ENCODE peak calls at places on chromosomes 6 and 20, in five cellular contexts. One of them, this sample, is unnamed.

GRCh38 chr6:134238960-134239795 is 78.7 kb downstream of the SGK1 start:
- DNase-seq in HepG2: no peak
- DNase-seq in K562: no peak
- DNase-seq in HCT116: no peak
- DNase-seq in GM12878: no peak
- DNase-seq in this sample: no peak

GRCh38 chr6:68958327-68958726 is 323.2 kb downstream of the ADGRB3 start:
- DNase-seq in HepG2: peak; percentile 2
- DNase-seq in K562: no peak
- DNase-seq in HCT116: no peak
- DNase-seq in GM12878: no peak
- DNase-seq in this sample: no peak

GRCh38 chr20:63662813-63663189 is 4.7 kb downstream of the RTEL1 start:
- DNase-seq in HepG2: no peak
- DNase-seq in K562: no peak
- DNase-seq in HCT116: no peak
- DNase-seq in GM12878: no peak
- DNase-seq in this sample: no peak

GRCh38 chr20:50305636-50306477 is 115.2 kb downstream of the CEBPB start:
- DNase-seq in HepG2: peak; percentile 98
- DNase-seq in K562: no peak
- DNase-seq in HCT116: no peak
- DNase-seq in GM12878: no peak
- DNase-seq in this sample: no peak

GRCh38 chr20:31673943-31674463 is 36.3 kb downstream of the COX4I2 start:
- DNase-seq in HepG2: no peak
- DNase-seq in K562: no peak
- DNase-seq in HCT116: no peak
- DNase-seq in GM12878: no peak
- DNase-seq in this sample: no peak

GRCh38 chr6:25263602-25264001 is 15.6 kb upstream of the CARMIL1 start:
- DNase-seq in HepG2: no peak
- DNase-seq in K562: no peak
- DNase-seq in HCT116: no peak
- DNase-seq in GM12878: no peak
- DNase-seq in this sample: no peak

GRCh38 chr6:148239777-148240462 is 102.7 kb upstream of the SASH1 start:
- DNase-seq in HepG2: no peak
- DNase-seq in K562: no peak
- DNase-seq in HCT116: no peak
- DNase-seq in GM12878: no peak
- DNase-seq in this sample: no peak

GRCh38 chr6:46366190-46366900 is 124.9 kb downstream of the RCAN2 start:
- DNase-seq in HepG2: no peak
- DNase-seq in K562: no peak
- DNase-seq in HCT116: no peak
- DNase-seq in GM12878: no peak
- DNase-seq in this sample: no peak

GRCh38 chr6:34462561-34462971 is 3.3 kb upstream of the PACSIN1 start:
- DNase-seq in HepG2: peak; percentile 36
- DNase-seq in K562: peak; percentile 85
- DNase-seq in HCT116: peak; percentile 69
- DNase-seq in GM12878: no peak
- DNase-seq in this sample: peak; percentile 79

GRCh38 chr6:137763436-137763835 is 103.6 kb upstream of the TNFAIP3 start:
- DNase-seq in HepG2: peak; percentile 13
- DNase-seq in K562: no peak
- DNase-seq in HCT116: no peak
- DNase-seq in GM12878: no peak
- DNase-seq in this sample: no peak

GRCh38 chr20:44532248-44532980 is 10.5 kb upstream of the SERINC3 start:
- DNase-seq in HepG2: no peak
- DNase-seq in K562: no peak
- DNase-seq in HCT116: no peak
- DNase-seq in GM12878: no peak
- DNase-seq in this sample: no peak

GRCh38 chr6:52576054-52576391 is 837 bp downstream of the TRAM2 start:
- DNase-seq in HepG2: no peak
- DNase-seq in K562: no peak
- DNase-seq in HCT116: no peak
- DNase-seq in GM12878: no peak
- DNase-seq in this sample: no peak

GRCh38 chr20:36478137-36478905 is 63.0 kb upstream of the MYL9 start:
- DNase-seq in HepG2: no peak
- DNase-seq in K562: no peak
- DNase-seq in HCT116: no peak
- DNase-seq in GM12878: no peak
- DNase-seq in this sample: no peak

GRCh38 chr20:19771031-19771430 is 13.0 kb downstream of the RIN2 start:
- DNase-seq in HepG2: no peak
- DNase-seq in K562: no peak
- DNase-seq in HCT116: no peak
- DNase-seq in GM12878: no peak
- DNase-seq in this sample: no peak

GRCh38 chr6:140731741-140732140 is 1357.3 kb upstream of the CITED2 start:
- DNase-seq in HepG2: no peak
- DNase-seq in K562: no peak
- DNase-seq in HCT116: no peak
- DNase-seq in GM12878: no peak
- DNase-seq in this sample: no peak

GRCh38 chr6:28587746-28588075 is 62.0 kb downstream of the GPX5 start:
- DNase-seq in HepG2: no peak
- DNase-seq in K562: no peak
- DNase-seq in HCT116: no peak
- DNase-seq in GM12878: no peak
- DNase-seq in this sample: no peak

GRCh38 chr20:45972500-45973183 is 639 bp upstream of the ZNF335 start:
- DNase-seq in HepG2: no peak
- DNase-seq in K562: no peak
- DNase-seq in HCT116: no peak
- DNase-seq in GM12878: no peak
- DNase-seq in this sample: no peak

GRCh38 chr20:58086763-58087566 is 141.5 kb downstream of the ANKRD60 start:
- DNase-seq in HepG2: peak; percentile 51
- DNase-seq in K562: peak; percentile 45
- DNase-seq in HCT116: peak; percentile 16
- DNase-seq in GM12878: no peak
- DNase-seq in this sample: peak; percentile 67

GRCh38 chr6:17281497-17282481 is 628 bp downstream of the RBM24 start:
- DNase-seq in HepG2: no peak
- DNase-seq in K562: no peak
- DNase-seq in HCT116: no peak
- DNase-seq in GM12878: no peak
- DNase-seq in this sample: peak; percentile 73

GRCh38 chr20:16428112-16428511 is 145.1 kb downstream of the KIF16B start:
- DNase-seq in HepG2: no peak
- DNase-seq in K562: no peak
- DNase-seq in HCT116: no peak
- DNase-seq in GM12878: no peak
- DNase-seq in this sample: no peak

GRCh38 chr20:48875914-48876240 is 45.6 kb upstream of the ARFGEF2 start:
- DNase-seq in HepG2: no peak
- DNase-seq in K562: peak; percentile 33
- DNase-seq in HCT116: no peak
- DNase-seq in GM12878: no peak
- DNase-seq in this sample: no peak

GRCh38 chr6:128098000-128098581 is 197.2 kb upstream of the THEMIS start:
- DNase-seq in HepG2: no peak
- DNase-seq in K562: no peak
- DNase-seq in HCT116: no peak
- DNase-seq in GM12878: no peak
- DNase-seq in this sample: no peak

GRCh38 chr6:125149256-125150144 is 4.1 kb upstream of the TPD52L1 start:
- DNase-seq in HepG2: no peak
- DNase-seq in K562: no peak
- DNase-seq in HCT116: no peak
- DNase-seq in GM12878: no peak
- DNase-seq in this sample: no peak

GRCh38 chr20:44733341-44734069 is 12.2 kb upstream of the KCNK15 start:
- DNase-seq in HepG2: peak; percentile 67
- DNase-seq in K562: peak; percentile 58
- DNase-seq in HCT116: peak; percentile 51
- DNase-seq in GM12878: no peak
- DNase-seq in this sample: peak; percentile 86

GRCh38 chr6:148973809-148974208 is 227.0 kb downstream of the UST start:
- DNase-seq in HepG2: no peak
- DNase-seq in K562: no peak
- DNase-seq in HCT116: peak; percentile 21
- DNase-seq in GM12878: no peak
- DNase-seq in this sample: peak; percentile 36

GRCh38 chr6:50128420-50129005 is 78.8 kb upstream of the DEFB112 start:
- DNase-seq in HepG2: peak; percentile 5
- DNase-seq in K562: peak; percentile 19
- DNase-seq in HCT116: no peak
- DNase-seq in GM12878: no peak
- DNase-seq in this sample: no peak

GRCh38 chr6:42915737-42916136 is at the start of gene PTCRA:
- DNase-seq in HepG2: no peak
- DNase-seq in K562: no peak
- DNase-seq in HCT116: no peak
- DNase-seq in GM12878: no peak
- DNase-seq in this sample: no peak

GRCh38 chr20:50026746-50027575 is 44.2 kb downstream of the SNAI1 start:
- DNase-seq in HepG2: no peak
- DNase-seq in K562: no peak
- DNase-seq in HCT116: no peak
- DNase-seq in GM12878: no peak
- DNase-seq in this sample: no peak

GRCh38 chr20:51700809-51701285 is 67.3 kb downstream of the ATP9A start:
- DNase-seq in HepG2: peak; percentile 75
- DNase-seq in K562: peak; percentile 43
- DNase-seq in HCT116: peak; percentile 35
- DNase-seq in GM12878: no peak
- DNase-seq in this sample: no peak

GRCh38 chr6:66096679-66097078 is 389.7 kb upstream of the EYS start:
- DNase-seq in HepG2: no peak
- DNase-seq in K562: no peak
- DNase-seq in HCT116: no peak
- DNase-seq in GM12878: no peak
- DNase-seq in this sample: no peak

GRCh38 chr6:125102901-125103300 is 50.7 kb upstream of the TPD52L1 start:
- DNase-seq in HepG2: peak; percentile 29
- DNase-seq in K562: no peak
- DNase-seq in HCT116: peak; percentile 21
- DNase-seq in GM12878: no peak
- DNase-seq in this sample: no peak

GRCh38 chr6:38445912-38446311 is 193.8 kb downstream of the BTBD9 start:
- DNase-seq in HepG2: no peak
- DNase-seq in K562: no peak
- DNase-seq in HCT116: no peak
- DNase-seq in GM12878: no peak
- DNase-seq in this sample: no peak

GRCh38 chr6:38453302-38453701 is 186.4 kb downstream of the BTBD9 start:
- DNase-seq in HepG2: no peak
- DNase-seq in K562: no peak
- DNase-seq in HCT116: no peak
- DNase-seq in GM12878: no peak
- DNase-seq in this sample: no peak

GRCh38 chr6:38445321-38445720 is 194.4 kb downstream of the BTBD9 start:
- DNase-seq in HepG2: no peak
- DNase-seq in K562: no peak
- DNase-seq in HCT116: no peak
- DNase-seq in GM12878: no peak
- DNase-seq in this sample: no peak

GRCh38 chr6:38452816-38453215 is 186.9 kb downstream of the BTBD9 start:
- DNase-seq in HepG2: no peak
- DNase-seq in K562: no peak
- DNase-seq in HCT116: no peak
- DNase-seq in GM12878: no peak
- DNase-seq in this sample: no peak

GRCh38 chr6:38450717-38451116 is 189.0 kb downstream of the BTBD9 start:
- DNase-seq in HepG2: peak; percentile 18
- DNase-seq in K562: no peak
- DNase-seq in HCT116: no peak
- DNase-seq in GM12878: no peak
- DNase-seq in this sample: no peak
- TF ChIP-seq SRF in HepG2: no peak
- TF ChIP-seq SRF in K562: no peak
- TF ChIP-seq SRF in HCT116: no peak
- TF ChIP-seq SRF in GM12878: no peak
- TF ChIP-seq SRF in this sample: no peak

GRCh38 chr20:17495826-17496225 is 35.4 kb downstream of the BFSP1 start:
- DNase-seq in HepG2: no peak
- DNase-seq in K562: no peak
- DNase-seq in HCT116: no peak
- DNase-seq in GM12878: no peak
- DNase-seq in this sample: no peak
- TF ChIP-seq SRF in HepG2: no peak
- TF ChIP-seq SRF in K562: no peak
- TF ChIP-seq SRF in HCT116: no peak
- TF ChIP-seq SRF in GM12878: no peak
- TF ChIP-seq SRF in this sample: no peak

GRCh38 chr6:72619883-72620696 is 1.8 kb upstream of the KCNQ5 start:
- DNase-seq in HepG2: no peak
- DNase-seq in K562: peak; percentile 47
- DNase-seq in HCT116: no peak
- DNase-seq in GM12878: peak; percentile 65
- DNase-seq in this sample: no peak
- TF ChIP-seq SRF in HepG2: no peak
- TF ChIP-seq SRF in K562: no peak
- TF ChIP-seq SRF in HCT116: no peak
- TF ChIP-seq SRF in GM12878: no peak
- TF ChIP-seq SRF in this sample: no peak

GRCh38 chr6:718345-718744 is 25.4 kb upstream of the EXOC2 start:
- DNase-seq in HepG2: no peak
- DNase-seq in K562: no peak
- DNase-seq in HCT116: no peak
- DNase-seq in GM12878: no peak
- DNase-seq in this sample: no peak
- TF ChIP-seq SRF in HepG2: no peak
- TF ChIP-seq SRF in K562: no peak
- TF ChIP-seq SRF in HCT116: no peak
- TF ChIP-seq SRF in GM12878: no peak
- TF ChIP-seq SRF in this sample: no peak

DNA sequence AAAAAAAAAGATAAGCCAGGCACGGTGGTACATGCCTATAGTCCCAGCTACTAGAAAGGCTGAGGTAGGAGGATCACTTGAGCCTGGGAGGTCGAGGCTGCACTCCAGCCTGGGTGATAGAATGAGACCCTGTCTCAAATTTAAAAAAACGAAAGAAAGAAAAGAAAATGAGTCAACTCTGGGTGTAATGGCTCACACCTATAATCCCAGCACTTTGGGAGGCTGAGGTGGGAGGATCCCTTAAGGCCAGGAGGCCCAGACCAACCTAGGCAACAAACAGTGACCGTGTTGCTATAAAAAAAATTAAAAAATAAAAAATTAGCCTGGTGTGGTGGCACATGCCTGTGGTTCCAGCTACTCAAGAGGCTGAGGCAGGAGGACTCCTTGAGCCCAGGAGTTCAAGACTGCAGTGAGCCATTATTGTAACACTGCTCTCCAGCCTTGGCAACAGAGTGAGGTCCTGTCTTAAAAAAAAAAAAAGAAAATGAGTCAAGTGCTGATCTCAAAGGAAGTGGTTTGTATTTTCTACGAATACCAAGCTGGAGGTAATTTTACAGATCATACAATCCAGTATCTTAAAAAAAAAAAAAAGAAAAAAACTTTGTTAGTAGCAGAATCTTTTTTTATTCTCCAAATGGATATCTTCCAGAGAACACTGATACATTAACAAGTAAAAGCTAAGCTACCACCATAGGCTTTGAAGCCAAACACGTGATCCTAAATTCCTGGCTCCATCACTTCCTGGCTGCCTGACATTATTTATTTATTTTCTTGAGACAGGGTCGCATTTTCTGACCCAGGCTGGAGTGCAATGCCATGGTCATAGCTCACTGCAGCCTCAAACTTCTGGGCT is 5.7 kb downstream of the COMMD7 start:
- DNase-seq in HepG2: no peak
- DNase-seq in K562: no peak
- DNase-seq in HCT116: no peak
- DNase-seq in GM12878: no peak
- DNase-seq in this sample: no peak
- TF ChIP-seq SRF in HepG2: no peak
- TF ChIP-seq SRF in K562: no peak
- TF ChIP-seq SRF in HCT116: no peak
- TF ChIP-seq SRF in GM12878: no peak
- TF ChIP-seq SRF in this sample: no peak